ENCODE peak calls at places on chromosomes 4 and X, in five cellular contexts. M is PC-3; Q is HS-5; N is cardiac muscle cell; H is activated CD4-positive, alpha-beta T cell treated with anti-CD3 and anti-CD28 coated beads, Interleukin-2, amount 50 U/mL, for 1 hour. S is an unnamed sample.

GRCh38 chr4:87575408-87575807 is 32.9 kb upstream of the DSPP start:
- DNase-seq in H (no peak), N (no peak), M (no peak), Q (no peak), S (no peak)

GRCh38 chr4:146269228-146269653 is 54.9 kb downstream of the REELD1 start:
- DNase-seq in H (no peak), N (no peak), M (no peak), Q (no peak), S (no peak)

GRCh38 chrX:18422325-18422724 is 3.1 kb upstream of the CDKL5 start:
- DNase-seq in Q (peak), M (peak), H (no peak), N (peak), S (no peak)

GRCh38 chr4:152983221-152983620 is 47.1 kb downstream of the FHDC1 start:
- DNase-seq in H (no peak), M (no peak), Q (no peak), N (peak), S (no peak)

GRCh38 chrX:31132803-31133202 is 61.0 kb upstream of the FTHL17 start:
- DNase-seq in H (no peak), N (no peak), Q (no peak), M (no peak), S (no peak)

GRCh38 chrX:40326186-40326965 is 228.6 kb upstream of the BCOR start:
- DNase-seq in N (no peak), Q (no peak), H (no peak), M (peak), S (no peak)

GRCh38 chrX:34299451-34299967 is 167.4 kb upstream of the FAM47A start:
- DNase-seq in H (no peak), Q (no peak), M (no peak), N (no peak), S (no peak)

GRCh38 chr4:119955256-119955655 is 111.4 kb downstream of the MAD2L1 start:
- DNase-seq in M (no peak), H (no peak), Q (no peak), N (no peak), S (no peak)

GRCh38 chr4:153465583-153465921 is 608 bp upstream of the TMEM131L start:
- DNase-seq in H (peak), M (peak), Q (no peak), N (peak), S (no peak)

GRCh38 chr4:82710202-82710929 is 88.2 kb downstream of the SCD5 start:
- DNase-seq in Q (no peak), M (no peak), H (no peak), N (peak), S (no peak)

GRCh38 chrX:73562458-73562857 is 539 bp upstream of the CHIC1 start:
- DNase-seq in M (no peak), H (no peak), N (peak), Q (no peak), S (no peak)

S was measured in keratinocyte.